ENCODE peak calls at places on chromosome 15, in six cellular contexts. K is pancreas; R is CD8-positive, alpha-beta T cell; J is neural progenitor cell; N is fibroblast of lung; F is psoas muscle. C is an unnamed sample.

GRCh38 chr15:39543651-39544050 is 37.2 kb upstream of the THBS1 start:
- DNase-seq in J (peak; percentile 36), F (no peak), R (no peak), K (no peak), N (peak; percentile 29), C (no peak)

GRCh38 chr15:59170998-59171397 is 35.6 kb upstream of the LDHAL6B start:
- DNase-seq in R (no peak), N (no peak), J (no peak), F (no peak), K (no peak), C (no peak)

GRCh38 chr15:71221417-71221816 is 106.1 kb downstream of the THSD4 start:
- DNase-seq in R (no peak), J (no peak), N (no peak), F (no peak), K (no peak), C (no peak)

GRCh38 chr15:75107905-75108838 is 84.8 kb downstream of the PPCDC start:
- DNase-seq in N (peak; percentile 91), J (no peak), R (peak; percentile 67), K (no peak), F (no peak), C (peak; percentile 73)

GRCh38 chr15:25719101-25719985 is 143.8 kb downstream of the ATP10A start:
- DNase-seq in F (no peak), K (no peak), N (no peak), R (no peak), J (no peak), C (no peak)

GRCh38 chr15:77069521-77070121 is 1.3 kb downstream of the TSPAN3 start:
- DNase-seq in J (no peak), N (no peak), K (no peak), R (no peak), F (no peak), C (peak; percentile 53)

GRCh38 chr15:88974392-88974791 is 61.2 kb upstream of the MFGE8 start:
- DNase-seq in K (no peak), R (no peak), N (peak; percentile 26), F (no peak), J (no peak), C (no peak)

GRCh38 chr15:41917767-41918430 is 24.0 kb upstream of the SPTBN5 start:
- DNase-seq in F (peak; percentile 89), R (no peak), N (peak; percentile 52), J (no peak), K (no peak), C (no peak)

GRCh38 chr15:23415321-23415865 is 31.6 kb downstream of the GOLGA6L2 start:
- DNase-seq in R (no peak), K (no peak), N (no peak), F (peak; percentile 10), J (no peak), C (no peak)

GRCh38 chr15:79075256-79075655 is 15.3 kb downstream of the RASGRF1 start:
- DNase-seq in R (no peak), J (no peak), K (no peak), F (no peak), N (no peak), C (no peak)

GRCh38 chr15:66566963-66567531 is 1.2 kb upstream of the LCTL start:
- DNase-seq in N (peak; percentile 73), J (peak; percentile 93), R (peak; percentile 30), F (no peak), K (no peak), C (no peak)

GRCh38 chr15:81331600-81331999 is 7.7 kb upstream of the STARD5 start:
- DNase-seq in J (no peak), F (no peak), K (no peak), N (no peak), R (no peak), C (no peak)

GRCh38 chr15:40093224-40093842 is 15.3 kb downstream of the BMF start:
- DNase-seq in K (no peak), N (peak; percentile 36), F (no peak), R (no peak), J (no peak), C (no peak)

GRCh38 chr15:58249646-58250312 is 111.6 kb downstream of the AQP9 start:
- DNase-seq in N (no peak), J (no peak), K (no peak), F (no peak), R (no peak), C (no peak)

GRCh38 chr15:63114465-63114864 is 7.2 kb upstream of the LACTB start:
- DNase-seq in J (no peak), R (no peak), N (no peak), K (no peak), F (no peak), C (no peak)

GRCh38 chr15:68312701-68313204 is 35.2 kb downstream of the FEM1B start:
- DNase-seq in R (no peak), K (no peak), N (no peak), F (no peak), J (no peak), C (no peak)

GRCh38 chr15:96626936-96627577 is 296.6 kb downstream of the NR2F2 start:
- DNase-seq in K (no peak), N (no peak), R (no peak), F (no peak), J (no peak), C (no peak)

GRCh38 chr15:85496146-85496545 is 115.7 kb downstream of the AKAP13 start:
- DNase-seq in R (no peak), F (no peak), K (no peak), N (no peak), J (no peak), C (no peak)

GRCh38 chr15:88383354-88383753 is 83.8 kb downstream of the MRPL46 start:
- DNase-seq in J (no peak), F (no peak), K (no peak), R (no peak), N (no peak), C (no peak)

GRCh38 chr15:25810631-25811077 is 52.5 kb downstream of the ATP10A start:
- DNase-seq in K (no peak), J (peak; percentile 68), R (no peak), N (no peak), F (no peak), C (no peak)

GRCh38 chr15:83654379-83655236 is 685 bp downstream of the ADAMTSL3 start:
- DNase-seq in F (peak; percentile 72), R (no peak), J (peak; percentile 74), K (peak; percentile 77), N (no peak), C (peak; percentile 77)
- H3K4me3 ChIP-seq in F (peak overlapping the region; percentile 64), R (no peak overlapping the region), J (peak overlapping the region; percentile 54), K (peak overlapping the region; percentile 48), N (peak overlapping the region; percentile 17), C (peak overlapping the region; percentile 28)

GRCh38 chr15:35305906-35306305 is 220.8 kb upstream of the NANOGP8 start:
- DNase-seq in F (no peak), J (no peak), R (no peak), K (no peak), N (peak; percentile 83), C (no peak)
- H3K4me1 ChIP-seq in F (peaks cover 8% of the 10 kb centered on the region), J (peaks cover 13% of the 10 kb centered on the region), R (no peaks in the 10 kb centered on the region), K (no peaks in the 10 kb centered on the region), N (peaks cover 21% of the 10 kb centered on the region), C (peaks cover 9% of the 10 kb centered on the region)

GRCh38 chr15:86915811-86916331 is 836.2 kb downstream of the AGBL1 start:
- DNase-seq in F (no peak), N (peak; percentile 54), R (no peak), J (peak; percentile 72), K (no peak), C (no peak)
- TF ChIP-seq CTCF in F (peak; percentile 48), N (peak; percentile 46), R (no peak), J (peak; percentile 74), K (no peak), C (peak; percentile 41)

DNA sequence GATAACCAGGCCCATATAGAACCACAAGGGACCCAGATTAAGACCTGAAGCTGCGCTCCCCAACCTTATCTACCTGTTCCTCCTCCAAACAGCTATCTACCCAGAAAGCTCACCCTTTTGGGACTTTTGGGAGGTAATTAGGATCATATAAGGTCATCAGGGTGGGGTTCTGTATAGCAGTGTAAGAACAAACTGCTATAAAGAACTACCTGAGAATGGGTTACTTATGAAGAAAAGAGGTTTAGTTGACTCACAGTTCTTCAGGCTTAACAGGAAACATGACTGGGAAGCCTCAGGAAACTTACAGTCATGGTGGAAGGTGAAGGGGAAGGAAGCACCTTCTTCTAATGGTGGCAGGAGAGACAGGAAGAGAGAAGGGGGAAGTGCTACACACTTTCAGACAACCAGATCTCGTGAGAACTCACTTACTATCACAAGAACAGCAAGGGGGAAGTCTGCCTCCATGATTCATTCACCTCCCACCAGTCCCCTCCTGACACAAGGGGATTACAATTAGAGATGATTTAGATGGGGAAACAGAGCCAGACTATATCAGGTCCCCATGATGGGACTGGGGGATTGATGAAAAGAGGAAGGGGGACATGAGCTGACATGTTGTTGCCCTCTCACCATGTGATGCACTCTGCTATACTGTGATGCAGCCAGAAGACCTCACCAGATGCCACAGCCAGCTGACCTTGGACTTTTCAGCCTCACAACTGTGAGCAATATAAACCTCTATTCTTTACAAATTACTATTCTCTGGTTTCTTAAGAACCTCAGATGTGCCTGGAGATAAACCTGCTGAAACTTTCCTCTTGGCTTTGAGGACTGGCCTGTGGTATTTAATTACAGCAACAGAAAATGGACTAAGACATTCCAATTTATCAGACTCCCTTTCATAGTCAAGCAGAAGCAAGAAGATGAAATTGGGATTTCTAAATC is 15.3 kb upstream of the FMN1 start:
- DNase-seq in J (no peak), N (no peak), F (no peak), R (no peak), K (no peak), C (no peak)
- H3K4me3 ChIP-seq in J (no peak overlapping the region), N (no peak overlapping the region), F (no peak overlapping the region), R (no peak overlapping the region), K (no peak overlapping the region), C (no peak overlapping the region)

DNA sequence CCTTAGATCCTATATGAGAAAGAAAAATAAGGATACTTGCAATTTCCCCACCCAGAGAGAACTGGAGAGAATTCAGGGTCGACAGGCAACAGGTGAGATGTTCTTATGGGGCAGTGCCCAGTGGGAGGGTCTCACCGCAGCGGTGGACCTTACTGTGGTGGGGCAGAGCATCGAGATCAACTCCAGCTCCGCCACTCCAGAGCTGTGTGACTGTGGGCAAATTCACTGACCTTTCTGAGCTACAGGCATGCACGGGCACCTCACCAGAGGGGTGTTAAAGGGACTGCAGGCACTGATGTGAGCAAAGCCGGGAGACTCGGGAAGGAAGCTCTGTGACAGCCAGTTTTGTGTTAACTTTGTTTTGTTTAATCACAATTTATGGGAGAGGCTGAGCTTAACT is 30.9 kb downstream of the RGMA start:
- DNase-seq in R (no peak), K (peak; percentile 4), J (no peak), F (no peak), N (no peak), C (no peak)
- H3K4me1 ChIP-seq in R (no peaks in the 10 kb centered on the region), K (no peaks in the 10 kb centered on the region), J (peaks cover 48% of the 10 kb centered on the region), F (peaks cover 60% of the 10 kb centered on the region), N (no peaks in the 10 kb centered on the region), C (no peaks in the 10 kb centered on the region)